ENCODE peak calls at places on chromosomes 6 and 20, in four cellular contexts. M, K, Y and F are unnamed samples.

GRCh38 chr20:25291432-25292133 is 43.7 kb downstream of the PYGB start:
- ATAC-seq in M (no peak), K (peak; percentile 30), Y (no peak), F (no peak)

GRCh38 chr20:1894951-1895673 is at the start of gene SIRPA:
- ATAC-seq in M (peak; percentile 54), K (peak; percentile 74), Y (no peak), F (no peak)

GRCh38 chr6:75101896-75102680 is 103.8 kb downstream of the COL12A1 start:
- ATAC-seq in M (no peak), K (no peak), Y (no peak), F (no peak)

GRCh38 chr6:121897337-121897760 is 461.9 kb downstream of the GJA1 start:
- ATAC-seq in M (peak; percentile 77), K (no peak), Y (no peak), F (no peak)

GRCh38 chr20:4703281-4703676 is 18.4 kb upstream of the PRND start:
- ATAC-seq in M (no peak), K (no peak), Y (no peak), F (peak; percentile 79)

GRCh38 chr20:39105551-39105950 is 143.4 kb downstream of the DHX35 start:
- ATAC-seq in M (no peak), K (no peak), Y (no peak), F (no peak)

GRCh38 chr6:90384720-90385119 is 88.1 kb upstream of the BACH2 start:
- ATAC-seq in M (no peak), K (no peak), Y (no peak), F (no peak)

GRCh38 chr6:129678463-129678862 is 31.5 kb downstream of the ARHGAP18 start:
- ATAC-seq in M (peak; percentile 64), K (no peak), Y (no peak), F (no peak)

GRCh38 chr6:21594427-21595264 is 1.1 kb downstream of the SOX4 start:
- ATAC-seq in M (peak; percentile 9), K (peak; percentile 63), Y (no peak), F (peak; percentile 43)

GRCh38 chr20:50274570-50275430 is 84.2 kb downstream of the CEBPB start:
- ATAC-seq in M (no peak), K (peak; percentile 23), Y (no peak), F (no peak)

GRCh38 chr6:106450645-106451044 is 90.1 kb downstream of the CRYBG1 start:
- ATAC-seq in M (no peak), K (no peak), Y (no peak), F (no peak)

GRCh38 chr20:43564455-43564854 is 5.6 kb downstream of the SGK2 start:
- ATAC-seq in M (no peak), K (no peak), Y (no peak), F (no peak)